ENCODE peak calls at places on chromosomes 7 and 10, in eight cellular contexts. X is SK-N-SH, A is stomach, H is NCI-H510A treated with DMSO at 0.1 percent for 48 hours, J is H9, O is DMS 273 treated with DMSO at 0.1 percent for 48 hours, W is NCI-H2081, G is bronchial epithelial cell. N is an unnamed sample.

GRCh38 chr10:52453501-52453900 is 139.4 kb downstream of the DKK1 start:
- DNase-seq in X (no peak), A (no peak), H (no peak), J (no peak), O (no peak), W (no peak), G (no peak), N (no peak)

GRCh38 chr10:89078729-89079672 is 88.4 kb downstream of the FAS start:
- DNase-seq in X (peak), A (no peak), H (no peak), J (no peak), O (no peak), W (no peak), G (no peak), N (no peak)

GRCh38 chr7:91598791-91599190 is 281.7 kb downstream of the MTERF1 start:
- DNase-seq in X (no peak), A (no peak), H (no peak), J (no peak), O (no peak), W (no peak), G (no peak), N (no peak)

GRCh38 chr10:102413806-102414561 is 4.6 kb downstream of the PSD start:
- DNase-seq in X (no peak), A (no peak), H (no peak), J (no peak), O (no peak), W (no peak), G (no peak), N (no peak)

GRCh38 chr10:127452568-127452967 is 96.5 kb upstream of the NPS start:
- DNase-seq in X (no peak), A (no peak), H (no peak), J (no peak), O (no peak), W (no peak), G (no peak), N (no peak)

GRCh38 chr7:105805619-105806018 is 70.8 kb downstream of the ATXN7L1 start:
- DNase-seq in X (no peak), A (no peak), H (no peak), J (peak), O (no peak), W (no peak), G (no peak), N (no peak)

GRCh38 chr10:25575343-25575742 is 358.7 kb upstream of the MYO3A start:
- DNase-seq in X (no peak), A (no peak), H (no peak), J (no peak), O (no peak), W (no peak), G (peak), N (no peak)

GRCh38 chr10:69141304-69141703 is 17.3 kb downstream of the VPS26A start:
- DNase-seq in X (peak), A (no peak), H (no peak), J (no peak), O (no peak), W (no peak), G (no peak), N (no peak)

GRCh38 chr10:95650232-95650631 is 6.3 kb downstream of the ALDH18A1 start:
- DNase-seq in X (no peak), A (no peak), H (peak), J (peak), O (no peak), W (no peak), G (no peak), N (no peak)

N was measured in GF-D8.